ENCODE peak calls at places on chromosomes 6 and 20, in five cellular contexts. One of them, this sample, is unnamed.

GRCh38 chr6:36608788-36609563 is 14.8 kb downstream of the SRSF3 start:
- DNase-seq in right cardiac atrium: no peak
- DNase-seq in uterus: no peak
- DNase-seq in aorta: no peak
- DNase-seq in heart left ventricle: no peak
- DNase-seq in this sample: no peak

GRCh38 chr6:31821301-31822037 is 6.1 kb upstream of the HSPA1B start:
- DNase-seq in right cardiac atrium: peak; percentile 91
- DNase-seq in uterus: peak; percentile 72
- DNase-seq in aorta: peak; percentile 92
- DNase-seq in heart left ventricle: peak; percentile 82
- DNase-seq in this sample: peak; percentile 78

GRCh38 chr6:70337379-70338073 is 34.6 kb upstream of the COL9A1 start:
- DNase-seq in right cardiac atrium: no peak
- DNase-seq in uterus: no peak
- DNase-seq in aorta: no peak
- DNase-seq in heart left ventricle: no peak
- DNase-seq in this sample: no peak

GRCh38 chr20:23229989-23230388 is 120.6 kb upstream of the NXT1 start:
- DNase-seq in right cardiac atrium: no peak
- DNase-seq in uterus: no peak
- DNase-seq in aorta: no peak
- DNase-seq in heart left ventricle: no peak
- DNase-seq in this sample: no peak

GRCh38 chr20:20207291-20207690 is 155.0 kb downstream of the CFAP61 start:
- DNase-seq in right cardiac atrium: no peak
- DNase-seq in uterus: no peak
- DNase-seq in aorta: no peak
- DNase-seq in heart left ventricle: no peak
- DNase-seq in this sample: no peak

GRCh38 chr6:147586044-147586443 is 77.6 kb downstream of the SAMD5 start:
- DNase-seq in right cardiac atrium: no peak
- DNase-seq in uterus: peak; percentile 20
- DNase-seq in aorta: no peak
- DNase-seq in heart left ventricle: peak; percentile 29
- DNase-seq in this sample: no peak

GRCh38 chr6:47669684-47670515 is 28.5 kb upstream of the ADGRF4 start:
- DNase-seq in right cardiac atrium: no peak
- DNase-seq in uterus: no peak
- DNase-seq in aorta: no peak
- DNase-seq in heart left ventricle: no peak
- DNase-seq in this sample: no peak

GRCh38 chr6:17847203-17847602 is 140.2 kb downstream of the KIF13A start:
- DNase-seq in right cardiac atrium: no peak
- DNase-seq in uterus: no peak
- DNase-seq in aorta: no peak
- DNase-seq in heart left ventricle: no peak
- DNase-seq in this sample: no peak

GRCh38 chr6:106783631-106784566 is 154.5 kb downstream of the QRSL1 start:
- DNase-seq in right cardiac atrium: no peak
- DNase-seq in uterus: no peak
- DNase-seq in aorta: no peak
- DNase-seq in heart left ventricle: no peak
- DNase-seq in this sample: no peak

GRCh38 chr20:57433658-57434389 is 42.6 kb downstream of the RBM38 start:
- DNase-seq in right cardiac atrium: peak; percentile 50
- DNase-seq in uterus: no peak
- DNase-seq in aorta: no peak
- DNase-seq in heart left ventricle: no peak
- DNase-seq in this sample: no peak

GRCh38 chr20:33443006-33443511 is 504 bp downstream of the SNTA1 start:
- DNase-seq in right cardiac atrium: peak; percentile 85
- DNase-seq in uterus: peak; percentile 41
- DNase-seq in aorta: peak; percentile 84
- DNase-seq in heart left ventricle: peak; percentile 67
- DNase-seq in this sample: peak; percentile 43

GRCh38 chr6:28785962-28786679 is 137.7 kb downstream of the TRIM27 start:
- DNase-seq in right cardiac atrium: no peak
- DNase-seq in uterus: no peak
- DNase-seq in aorta: no peak
- DNase-seq in heart left ventricle: no peak
- DNase-seq in this sample: no peak

GRCh38 chr20:60117040-60117439 is 158.8 kb downstream of the CDH26 start:
- DNase-seq in right cardiac atrium: no peak
- DNase-seq in uterus: no peak
- DNase-seq in aorta: no peak
- DNase-seq in heart left ventricle: no peak
- DNase-seq in this sample: no peak

GRCh38 chr6:153092082-153093013 is 38.7 kb downstream of the RGS17 start:
- DNase-seq in right cardiac atrium: no peak
- DNase-seq in uterus: no peak
- DNase-seq in aorta: no peak
- DNase-seq in heart left ventricle: no peak
- DNase-seq in this sample: no peak

GRCh38 chr6:90894285-90895144 is 307.6 kb upstream of the MAP3K7 start:
- DNase-seq in right cardiac atrium: no peak
- DNase-seq in uterus: no peak
- DNase-seq in aorta: no peak
- DNase-seq in heart left ventricle: no peak
- DNase-seq in this sample: no peak

GRCh38 chr6:157443066-157443800 is 62.2 kb downstream of the ZDHHC14 start:
- DNase-seq in right cardiac atrium: no peak
- DNase-seq in uterus: no peak
- DNase-seq in aorta: no peak
- DNase-seq in heart left ventricle: no peak
- DNase-seq in this sample: no peak

GRCh38 chr6:30164714-30165113 is 1.4 kb downstream of the TRIM15 start:
- DNase-seq in right cardiac atrium: no peak
- DNase-seq in uterus: no peak
- DNase-seq in aorta: no peak
- DNase-seq in heart left ventricle: no peak
- DNase-seq in this sample: no peak

GRCh38 chr6:25652007-25652515 is at the start of gene SCGN:
- DNase-seq in right cardiac atrium: peak; percentile 84
- DNase-seq in uterus: peak; percentile 25
- DNase-seq in aorta: peak; percentile 88
- DNase-seq in heart left ventricle: peak; percentile 69
- DNase-seq in this sample: peak; percentile 52

GRCh38 chr6:83884523-83884922 is 25.0 kb downstream of the CYB5R4 start:
- DNase-seq in right cardiac atrium: no peak
- DNase-seq in uterus: no peak
- DNase-seq in aorta: no peak
- DNase-seq in heart left ventricle: no peak
- DNase-seq in this sample: no peak

GRCh38 chr6:38603966-38604365 is 35.8 kb downstream of the BTBD9 start:
- DNase-seq in right cardiac atrium: no peak
- DNase-seq in uterus: no peak
- DNase-seq in aorta: no peak
- DNase-seq in heart left ventricle: no peak
- DNase-seq in this sample: no peak

GRCh38 chr20:17500826-17501225 is 30.4 kb downstream of the BFSP1 start:
- DNase-seq in right cardiac atrium: no peak
- DNase-seq in uterus: no peak
- DNase-seq in aorta: no peak
- DNase-seq in heart left ventricle: no peak
- DNase-seq in this sample: no peak

GRCh38 chr6:148776321-148776966 is 29.6 kb downstream of the UST start:
- DNase-seq in right cardiac atrium: no peak
- DNase-seq in uterus: peak; percentile 27
- DNase-seq in aorta: no peak
- DNase-seq in heart left ventricle: no peak
- DNase-seq in this sample: no peak

GRCh38 chr6:8064638-8065518 is 689 bp upstream of the BLOC1S5 start:
- DNase-seq in right cardiac atrium: no peak
- DNase-seq in uterus: no peak
- DNase-seq in aorta: no peak
- DNase-seq in heart left ventricle: no peak
- DNase-seq in this sample: no peak

GRCh38 chr6:150029749-150030148 is 4.4 kb upstream of the RAET1L start:
- DNase-seq in right cardiac atrium: no peak
- DNase-seq in uterus: no peak
- DNase-seq in aorta: no peak
- DNase-seq in heart left ventricle: no peak
- DNase-seq in this sample: no peak

GRCh38 chr20:2984956-2985661 is 58.3 kb upstream of the GNRH2 start:
- DNase-seq in right cardiac atrium: no peak
- DNase-seq in uterus: no peak
- DNase-seq in aorta: no peak
- DNase-seq in heart left ventricle: no peak
- DNase-seq in this sample: no peak

GRCh38 chr20:884983-885952 is 30.9 kb downstream of the ANGPT4 start:
- DNase-seq in right cardiac atrium: peak; percentile 88
- DNase-seq in uterus: peak; percentile 21
- DNase-seq in aorta: no peak
- DNase-seq in heart left ventricle: peak; percentile 60
- DNase-seq in this sample: no peak

GRCh38 chr6:45609141-45609638 is 231.5 kb upstream of the SUPT3H start:
- DNase-seq in right cardiac atrium: no peak
- DNase-seq in uterus: no peak
- DNase-seq in aorta: no peak
- DNase-seq in heart left ventricle: no peak
- DNase-seq in this sample: peak; percentile 59

GRCh38 chr6:166354143-166354542 is 11.8 kb upstream of the SFT2D1 start:
- DNase-seq in right cardiac atrium: no peak
- DNase-seq in uterus: no peak
- DNase-seq in aorta: no peak
- DNase-seq in heart left ventricle: no peak
- DNase-seq in this sample: no peak

GRCh38 chr6:166353507-166353906 is 11.2 kb upstream of the SFT2D1 start:
- DNase-seq in right cardiac atrium: no peak
- DNase-seq in uterus: no peak
- DNase-seq in aorta: no peak
- DNase-seq in heart left ventricle: no peak
- DNase-seq in this sample: no peak

GRCh38 chr6:166354965-166355364 is 12.6 kb upstream of the SFT2D1 start:
- DNase-seq in right cardiac atrium: no peak
- DNase-seq in uterus: no peak
- DNase-seq in aorta: no peak
- DNase-seq in heart left ventricle: no peak
- DNase-seq in this sample: no peak

GRCh38 chr6:166348305-166348949 is 6.1 kb upstream of the SFT2D1 start:
- DNase-seq in right cardiac atrium: no peak
- DNase-seq in uterus: no peak
- DNase-seq in aorta: no peak
- DNase-seq in heart left ventricle: no peak
- DNase-seq in this sample: no peak

DNA sequence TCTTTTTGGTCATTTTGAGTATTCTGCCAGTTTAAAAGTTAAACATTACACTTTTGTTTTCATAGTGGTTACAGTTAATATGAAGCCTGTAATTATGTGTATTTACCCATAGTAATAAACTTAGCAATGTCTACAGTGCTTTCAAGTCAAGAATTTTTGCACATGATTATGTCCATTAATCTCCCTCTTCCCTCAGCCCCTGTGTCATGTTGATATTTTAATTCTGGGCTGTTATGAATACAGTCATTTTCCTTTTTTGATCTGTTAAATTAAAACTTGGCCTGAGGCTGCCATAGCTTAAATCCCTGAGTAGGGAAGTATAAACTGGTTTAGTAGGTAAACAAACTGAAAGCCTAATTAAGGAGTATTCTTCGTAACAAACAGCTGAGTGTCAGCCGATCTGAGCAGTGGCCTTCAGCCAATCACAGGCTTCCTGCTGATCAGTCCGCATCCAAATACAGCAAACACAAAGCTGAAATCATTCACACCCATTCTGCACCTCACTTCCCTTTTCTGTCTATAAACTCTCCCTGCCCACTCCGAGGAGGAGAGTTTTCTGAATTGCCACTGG is 9.5 kb upstream of the SFT2D1 start:
- DNase-seq in right cardiac atrium: no peak
- DNase-seq in uterus: no peak
- DNase-seq in aorta: no peak
- DNase-seq in heart left ventricle: no peak
- DNase-seq in this sample: no peak
- H3K27ac ChIP-seq in right cardiac atrium: no peak overlapping the region
- H3K27ac ChIP-seq in uterus: no peak overlapping the region
- H3K27ac ChIP-seq in aorta: no peak overlapping the region
- H3K27ac ChIP-seq in heart left ventricle: no peak overlapping the region
- H3K27ac ChIP-seq in this sample: no peak overlapping the region

GRCh38 chr6:6407061-6407723 is 86.7 kb upstream of the F13A1 start:
- DNase-seq in right cardiac atrium: no peak
- DNase-seq in uterus: no peak
- DNase-seq in aorta: no peak
- DNase-seq in heart left ventricle: no peak
- DNase-seq in this sample: no peak
- H3K27ac ChIP-seq in right cardiac atrium: no peak overlapping the region
- H3K27ac ChIP-seq in uterus: no peak overlapping the region
- H3K27ac ChIP-seq in aorta: no peak overlapping the region
- H3K27ac ChIP-seq in heart left ventricle: no peak overlapping the region
- H3K27ac ChIP-seq in this sample: no peak overlapping the region

GRCh38 chr6:151069641-151070040 is 170.1 kb upstream of the AKAP12 start:
- DNase-seq in right cardiac atrium: no peak
- DNase-seq in uterus: peak; percentile 13
- DNase-seq in aorta: no peak
- DNase-seq in heart left ventricle: no peak
- DNase-seq in this sample: no peak

GRCh38 chr6:151070666-151071065 is 169.1 kb upstream of the AKAP12 start:
- DNase-seq in right cardiac atrium: no peak
- DNase-seq in uterus: no peak
- DNase-seq in aorta: no peak
- DNase-seq in heart left ventricle: no peak
- DNase-seq in this sample: no peak

GRCh38 chr6:151067684-151068596 is 171.8 kb upstream of the AKAP12 start:
- DNase-seq in right cardiac atrium: peak; percentile 77
- DNase-seq in uterus: peak; percentile 58
- DNase-seq in aorta: peak; percentile 85
- DNase-seq in heart left ventricle: peak; percentile 75
- DNase-seq in this sample: no peak

GRCh38 chr6:151071295-151071694 is 168.5 kb upstream of the AKAP12 start:
- DNase-seq in right cardiac atrium: peak; percentile 81
- DNase-seq in uterus: peak; percentile 61
- DNase-seq in aorta: no peak
- DNase-seq in heart left ventricle: peak; percentile 66
- DNase-seq in this sample: peak; percentile 50

DNA sequence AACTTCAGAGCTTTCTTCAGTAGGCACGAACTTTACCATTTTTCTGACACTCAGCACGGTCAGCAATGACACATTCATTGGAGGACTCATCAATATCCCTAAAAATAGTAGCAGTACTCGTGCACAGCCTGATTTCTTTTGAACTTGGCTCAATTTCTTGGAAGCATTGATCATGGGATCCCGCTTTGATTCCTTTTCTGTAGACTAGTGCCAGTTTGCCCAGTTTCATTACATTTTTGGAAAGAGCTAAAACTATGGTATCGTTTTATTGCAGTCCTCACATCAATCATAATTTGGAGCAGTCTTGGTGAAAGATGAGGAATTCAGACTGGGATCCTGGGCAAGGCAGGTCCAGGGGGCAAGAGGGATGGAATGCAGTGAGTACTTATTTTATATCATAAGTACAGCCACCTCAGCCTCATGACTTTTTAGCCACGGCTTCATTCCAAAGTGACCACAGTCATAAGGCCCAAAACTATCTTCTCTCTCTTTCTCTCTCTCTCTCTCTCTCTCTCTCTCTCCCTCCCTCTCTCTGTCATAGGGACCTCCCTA is 170.9 kb upstream of the AKAP12 start:
- DNase-seq in right cardiac atrium: no peak
- DNase-seq in uterus: peak; percentile 8
- DNase-seq in aorta: no peak
- DNase-seq in heart left ventricle: no peak
- DNase-seq in this sample: no peak
- H3K27ac ChIP-seq in right cardiac atrium: peak overlapping the region; percentile 92
- H3K27ac ChIP-seq in uterus: peak overlapping the region; percentile 89
- H3K27ac ChIP-seq in aorta: peak overlapping the region; percentile 7
- H3K27ac ChIP-seq in heart left ventricle: peak overlapping the region; percentile 85
- H3K27ac ChIP-seq in this sample: peak overlapping the region; percentile 76

GRCh38 chr6:79525272-79526100 is 11.7 kb downstream of the LCA5 start:
- DNase-seq in right cardiac atrium: no peak
- DNase-seq in uterus: peak; percentile 40
- DNase-seq in aorta: no peak
- DNase-seq in heart left ventricle: peak; percentile 25
- DNase-seq in this sample: peak; percentile 21
- H3K27ac ChIP-seq in right cardiac atrium: no peak overlapping the region
- H3K27ac ChIP-seq in uterus: peak overlapping the region; percentile 72
- H3K27ac ChIP-seq in aorta: no peak overlapping the region
- H3K27ac ChIP-seq in heart left ventricle: peak overlapping the region; percentile 18
- H3K27ac ChIP-seq in this sample: no peak overlapping the region